ENCODE peak calls at places on chromosomes 2 and 18, in nine cellular contexts. J is K562; B is NCI-H69; E is HEK293T; M is HS-27A; A is AML-193; X is thoracic aorta; I is putamen; U is stimulated activated CD4-positive, alpha-beta T cell treated with anti-CD3 and anti-CD28 coated beads, Interleukin-12 subunit alpha, Interleukin-12 subunit beta, amount 100 ng/mL, for 4 hours. R is an unnamed sample.
A peak's percentile ranks its signal among the peaks of the same experiment; 100 is the strongest.

GRCh38 chr2:210370562-210370961 is 55.6 kb upstream of the MYL1 start:
- DNase-seq in J (no peak), B (no peak), E (no peak), M (no peak), A (no peak), X (no peak), I (no peak), U (no peak), R (no peak)

GRCh38 chr2:168770796-168771195 is 31.6 kb upstream of the NOSTRIN start:
- DNase-seq in J (no peak), B (no peak), E (no peak), M (no peak), A (no peak), X (no peak), I (no peak), U (no peak), R (no peak)

GRCh38 chr2:160245614-160246156 is 45.6 kb upstream of the ITGB6 start:
- DNase-seq in J (no peak), B (no peak), E (no peak), M (no peak), A (no peak), X (no peak), I (no peak), U (no peak), R (no peak)

GRCh38 chr2:241957276-241957675 is 87.7 kb downstream of the RTP5 start:
- DNase-seq in J (no peak), B (no peak), E (no peak), M (no peak), A (no peak), X (no peak), I (no peak), U (no peak), R (peak; percentile 40)

GRCh38 chr2:104412384-104412783 is 441.5 kb upstream of the POU3F3 start:
- DNase-seq in J (peak; percentile 52), B (peak; percentile 15), E (peak; percentile 52), M (no peak), A (peak; percentile 26), X (no peak), I (peak; percentile 64), U (no peak), R (no peak)

GRCh38 chr2:144507441-144508161 is 12.3 kb downstream of the ZEB2 start:
- DNase-seq in J (no peak), B (no peak), E (no peak), M (no peak), A (no peak), X (no peak), I (no peak), U (no peak), R (no peak)

GRCh38 chr18:47184419-47185050 is 8.4 kb upstream of the IER3IP1 start:
- DNase-seq in J (peak; percentile 66), B (peak; percentile 62), E (no peak), M (no peak), A (no peak), X (no peak), I (no peak), U (no peak), R (no peak)

GRCh38 chr2:85585781-85586105 is 1.5 kb downstream of the VAMP5 start:
- DNase-seq in J (peak; percentile 34), B (no peak), E (no peak), M (no peak), A (no peak), X (no peak), I (no peak), U (no peak), R (no peak)

GRCh38 chr2:127593228-127594115 is 52.5 kb upstream of the GPR17 start:
- DNase-seq in J (no peak), B (no peak), E (no peak), M (no peak), A (no peak), X (no peak), I (no peak), U (no peak), R (no peak)

GRCh38 chr2:3208179-3208578 is 169.4 kb downstream of the EIPR1 start:
- DNase-seq in J (no peak), B (no peak), E (no peak), M (no peak), A (no peak), X (no peak), I (no peak), U (no peak), R (no peak)

GRCh38 chr2:201962766-201963555 is 70.7 kb upstream of the FZD7 start:
- DNase-seq in J (no peak), B (peak; percentile 94), E (no peak), M (no peak), A (no peak), X (no peak), I (no peak), U (no peak), R (no peak)

GRCh38 chr2:31382452-31383120 is 32.0 kb downstream of the XDH start:
- DNase-seq in J (no peak), B (no peak), E (no peak), M (no peak), A (no peak), X (no peak), I (no peak), U (no peak), R (no peak)

GRCh38 chr2:141392517-141393213 is 738.2 kb downstream of the LRP1B start:
- DNase-seq in J (no peak), B (no peak), E (no peak), M (peak; percentile 77), A (no peak), X (no peak), I (no peak), U (no peak), R (no peak)

GRCh38 chr2:219254590-219255219 is 987 bp upstream of the TUBA4A start:
- DNase-seq in J (no peak), B (no peak), E (no peak), M (no peak), A (peak; percentile 74), X (no peak), I (no peak), U (peak; percentile 22), R (no peak)

GRCh38 chr2:239824051-239824694 is 201.0 kb downstream of the NDUFA10 start:
- DNase-seq in J (peak; percentile 20), B (peak; percentile 28), E (no peak), M (no peak), A (no peak), X (no peak), I (no peak), U (no peak), R (peak; percentile 59)

GRCh38 chr2:165539985-165540384 is 70.5 kb downstream of the CSRNP3 start:
- DNase-seq in J (no peak), B (no peak), E (no peak), M (no peak), A (no peak), X (no peak), I (no peak), U (no peak), R (no peak)

GRCh38 chr2:238942080-238942761 is 94.3 kb downstream of the TWIST2 start:
- DNase-seq in J (no peak), B (no peak), E (no peak), M (no peak), A (no peak), X (no peak), I (no peak), U (no peak), R (peak; percentile 62)

GRCh38 chr18:61127714-61128485 is 205.3 kb upstream of the CDH20 start:
- DNase-seq in J (no peak), B (peak; percentile 96), E (no peak), M (no peak), A (no peak), X (no peak), I (no peak), U (no peak), R (no peak)

GRCh38 chr2:50546790-50547189 is 485.1 kb downstream of the NRXN1 start:
- DNase-seq in J (no peak), B (peak; percentile 91), E (no peak), M (no peak), A (no peak), X (no peak), I (no peak), U (no peak), R (no peak)

R was measured in spleen.